ENCODE peak calls at places on chromosomes 3 and 15, in four cellular contexts. A, Z, T and R are unnamed samples.

GRCh38 chr3:57095361-57095760 is 34.9 kb downstream of the SPATA12 start:
- DNase-seq in T (no peak), A (no peak), Z (no peak), R (no peak)

GRCh38 chr15:80570553-80570952 is 124.6 kb upstream of the ABHD17C start:
- DNase-seq in T (no peak), Z (no peak), A (no peak), R (peak)

GRCh38 chr15:84737005-84737404 is 11.4 kb upstream of the ZNF592 start:
- DNase-seq in T (no peak), A (no peak), Z (no peak), R (no peak)

GRCh38 chr15:89627256-89627970 is 27.9 kb downstream of the KIF7 start:
- DNase-seq in Z (no peak), T (no peak), A (no peak), R (peak)

GRCh38 chr15:77107068-77107467 is 36.2 kb upstream of the TSPAN3 start:
- DNase-seq in A (peak), T (no peak), Z (no peak), R (no peak)

GRCh38 chr15:73926191-73927002 is at the start of gene LOXL1:
- DNase-seq in T (peak), Z (peak), A (peak), R (no peak)

GRCh38 chr3:158802399-158803023 is 657 bp downstream of the MFSD1 start:
- DNase-seq in Z (no peak), A (no peak), T (no peak), R (no peak)

GRCh38 chr15:32668942-32669341 is 27.4 kb downstream of the SCG5 start:
- DNase-seq in Z (no peak), A (no peak), T (no peak), R (no peak)

GRCh38 chr15:62404194-62404985 is 239.3 kb upstream of the C2CD4B start:
- DNase-seq in A (no peak), Z (peak), T (no peak), R (no peak)

GRCh38 chr15:66133247-66133646 is 120.3 kb downstream of the MEGF11 start:
- DNase-seq in A (no peak), Z (no peak), T (no peak), R (no peak)

GRCh38 chr3:3074551-3075257 is 35.5 kb downstream of the IL5RA start:
- DNase-seq in T (no peak), Z (no peak), A (no peak), R (no peak)

GRCh38 chr3:124318014-124318413 is 326.1 kb upstream of the ROPN1 start:
- DNase-seq in Z (no peak), T (no peak), A (no peak), R (no peak)

GRCh38 chr3:148023994-148024393 is 614.8 kb downstream of the ZIC1 start:
- DNase-seq in A (no peak), Z (peak), T (peak), R (no peak)

GRCh38 chr3:159741281-159741680 is 247.4 kb upstream of the IL12A start:
- DNase-seq in A (no peak), Z (no peak), T (no peak), R (no peak)

GRCh38 chr3:141393151-141394076 is 25.1 kb downstream of the ZBTB38 start:
- DNase-seq in A (no peak), Z (no peak), T (no peak), R (no peak)

GRCh38 chr15:94670436-94671034 is 439.2 kb downstream of the MCTP2 start:
- DNase-seq in A (no peak), Z (peak), T (peak), R (no peak)

GRCh38 chr15:78243076-78243475 is 8.7 kb upstream of the ACSBG1 start:
- DNase-seq in Z (no peak), A (no peak), T (no peak), R (no peak)

GRCh38 chr3:178295257-178295912 is 240.9 kb upstream of the KCNMB2 start:
- DNase-seq in T (no peak), A (peak), Z (peak), R (peak)

GRCh38 chr3:48789665-48790064 is 58.0 kb downstream of the PRKAR2A start:
- DNase-seq in A (no peak), T (no peak), Z (no peak), R (no peak)

GRCh38 chr3:190486201-190486865 is 27.6 kb upstream of the IL1RAP start:
- DNase-seq in Z (peak), A (no peak), T (no peak), R (no peak)

GRCh38 chr3:128195369-128195768 is 42.1 kb downstream of the EEFSEC start:
- DNase-seq in A (no peak), T (no peak), Z (no peak), R (no peak)

GRCh38 chr3:113751145-113751544 is 4.3 kb downstream of the ATP6V1A start:
- DNase-seq in T (no peak), Z (no peak), A (no peak), R (no peak)

GRCh38 chr15:43749690-43750345 is 3.6 kb downstream of the PDIA3 start:
- DNase-seq in A (no peak), Z (no peak), T (no peak), R (no peak)

GRCh38 chr15:83510001-83510400 is 62.9 kb downstream of the SH3GL3 start:
- DNase-seq in Z (no peak), A (no peak), T (no peak), R (no peak)

GRCh38 chr3:61645148-61645547 is 83.8 kb downstream of the PTPRG start:
- DNase-seq in T (no peak), Z (peak), A (no peak), R (no peak)

GRCh38 chr3:20280257-20280656 is 94.3 kb upstream of the SGO1 start:
- DNase-seq in A (no peak), Z (no peak), T (no peak), R (no peak)

GRCh38 chr15:60390931-60391501 is 6.8 kb downstream of the ANXA2 start:
- DNase-seq in Z (peak), A (peak), T (no peak), R (no peak)

GRCh38 chr3:49906004-49906860 is 2.6 kb upstream of the MST1R start:
- DNase-seq in T (no peak), A (no peak), Z (peak), R (no peak)

GRCh38 chr3:158983480-158983879 is 181.6 kb downstream of the MFSD1 start:
- DNase-seq in Z (no peak), A (no peak), T (no peak), R (no peak)

DNA sequence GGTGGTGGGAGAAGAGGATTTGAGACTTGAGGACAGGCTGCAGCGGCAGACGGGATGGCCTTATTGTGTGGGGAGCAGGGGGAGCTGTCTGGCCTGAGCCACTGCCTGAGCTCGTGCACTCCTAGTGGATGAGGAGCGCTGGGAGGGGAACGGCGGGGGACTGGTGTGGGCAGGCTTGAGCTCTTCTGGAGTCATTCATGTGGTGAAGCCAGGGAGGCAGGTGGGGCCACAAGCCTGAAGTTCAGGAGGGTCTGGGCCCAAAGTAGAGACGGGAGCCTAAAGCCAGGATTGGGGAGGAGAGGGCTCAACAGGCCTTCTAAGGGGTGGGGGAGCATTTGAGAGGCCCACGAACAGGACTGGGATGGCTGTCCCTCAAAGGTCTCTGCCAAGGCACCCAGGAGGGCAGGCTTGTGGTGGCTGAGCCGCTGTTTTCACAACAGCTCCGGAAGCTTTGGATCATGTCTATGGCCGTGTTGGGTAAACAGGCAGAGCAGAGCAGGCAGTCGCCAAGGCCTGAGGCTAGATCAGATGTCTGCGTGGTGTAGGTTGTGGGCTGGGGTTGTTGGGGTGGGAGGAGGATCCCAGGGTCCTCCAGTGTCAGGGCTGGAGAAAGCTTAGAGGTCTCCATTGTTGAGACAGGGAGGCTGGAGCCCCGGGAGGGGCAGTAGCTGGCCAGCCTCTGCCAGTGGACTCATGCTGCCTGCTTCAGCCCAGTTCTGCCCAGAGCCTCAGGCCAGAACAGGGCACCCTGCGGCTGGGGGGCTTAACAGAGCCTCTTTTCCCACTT is 8.2 kb downstream of the PRKCD start:
- DNase-seq in Z (no peak), T (no peak), A (no peak), R (no peak)
- TF ChIP-seq CTCF in Z (no peak), T (no peak), A (no peak), R (no peak)

DNA sequence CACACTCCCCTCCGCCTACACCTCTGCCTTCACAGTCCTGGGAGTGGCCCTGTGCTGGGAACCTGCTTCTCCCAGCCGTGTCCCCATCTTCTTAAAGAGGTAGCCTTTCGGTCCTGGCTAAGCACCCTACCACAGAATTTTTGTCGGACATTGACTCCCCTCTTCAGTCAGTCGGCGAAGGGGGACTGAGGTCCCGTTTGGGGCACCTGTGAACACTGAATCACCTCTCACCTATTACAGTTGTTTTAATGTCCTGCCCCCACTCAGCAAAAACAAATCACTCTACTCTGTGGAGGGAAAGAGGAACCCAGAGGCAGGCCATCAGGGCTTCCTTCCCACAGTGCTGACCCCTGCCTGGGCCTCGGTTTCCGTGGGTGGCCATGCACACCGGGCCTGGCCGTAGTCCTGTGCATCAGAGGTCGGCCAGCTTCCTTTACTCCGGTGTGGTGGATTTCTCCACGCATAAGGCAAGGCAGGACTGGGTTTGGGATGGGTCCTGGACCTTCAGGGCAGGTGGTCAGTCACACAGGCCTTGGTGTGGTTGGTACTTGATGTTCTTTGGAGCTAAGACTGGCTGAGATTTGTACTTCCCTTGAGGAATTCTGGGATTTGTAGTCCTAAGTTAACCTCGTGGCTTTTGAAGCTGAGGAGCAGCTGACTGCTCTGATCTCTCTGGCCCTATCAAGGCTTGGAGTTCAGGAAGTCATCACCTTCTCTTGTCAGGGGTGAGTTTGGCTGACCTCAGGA is 743 bp upstream of the FAM131A start:
- DNase-seq in T (no peak), A (peak), Z (peak), R (no peak)
- H3K4me3 ChIP-seq in T (peak), A (peak), Z (peak), R (peak)

DNA sequence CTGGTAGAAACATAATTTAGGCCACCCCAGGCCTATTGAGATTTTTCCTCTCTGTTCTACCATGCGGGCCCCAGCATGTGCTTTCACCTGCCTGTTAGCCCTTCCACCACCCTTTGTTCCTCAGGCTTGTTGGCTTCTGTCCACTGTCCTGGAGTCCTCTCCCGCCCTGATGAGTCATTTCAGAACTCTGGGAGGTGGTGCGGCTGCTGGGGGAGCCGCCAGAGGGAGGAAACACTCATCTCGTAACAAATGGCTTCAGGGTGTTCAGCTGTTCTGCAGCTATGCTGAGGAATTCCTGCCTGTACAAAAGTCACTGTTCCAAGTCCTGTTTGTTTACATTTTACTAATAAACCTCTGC is 36.3 kb downstream of the LRTM1 start:
- DNase-seq in T (peak), A (peak), Z (peak), R (peak)
- TF ChIP-seq CTCF in T (peak), A (peak), Z (peak), R (no peak)

DNA sequence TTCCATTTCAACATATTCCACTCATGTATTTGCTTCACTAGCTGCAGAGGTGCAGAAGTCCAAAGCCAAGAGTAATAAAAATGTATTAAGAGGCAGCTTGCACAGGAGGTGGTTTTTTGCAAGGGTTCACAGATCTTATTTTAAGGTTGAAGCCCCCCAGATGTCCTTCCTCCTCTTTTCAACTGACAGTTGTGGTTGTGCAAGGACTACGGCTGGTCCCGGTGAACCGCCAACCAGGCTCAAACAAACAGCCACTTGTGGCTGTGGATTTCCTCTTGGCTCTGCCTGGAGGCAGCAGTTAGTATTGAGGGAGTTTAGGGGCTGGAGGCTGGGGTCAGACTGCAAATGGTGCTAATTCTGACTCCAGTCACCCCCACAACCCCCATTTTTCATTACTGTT is 240.7 kb upstream of the TBC1D5 start:
- DNase-seq in T (no peak), A (no peak), Z (no peak), R (no peak)
- H3K4me3 ChIP-seq in T (no peak), A (no peak), Z (no peak), R (no peak)

DNA sequence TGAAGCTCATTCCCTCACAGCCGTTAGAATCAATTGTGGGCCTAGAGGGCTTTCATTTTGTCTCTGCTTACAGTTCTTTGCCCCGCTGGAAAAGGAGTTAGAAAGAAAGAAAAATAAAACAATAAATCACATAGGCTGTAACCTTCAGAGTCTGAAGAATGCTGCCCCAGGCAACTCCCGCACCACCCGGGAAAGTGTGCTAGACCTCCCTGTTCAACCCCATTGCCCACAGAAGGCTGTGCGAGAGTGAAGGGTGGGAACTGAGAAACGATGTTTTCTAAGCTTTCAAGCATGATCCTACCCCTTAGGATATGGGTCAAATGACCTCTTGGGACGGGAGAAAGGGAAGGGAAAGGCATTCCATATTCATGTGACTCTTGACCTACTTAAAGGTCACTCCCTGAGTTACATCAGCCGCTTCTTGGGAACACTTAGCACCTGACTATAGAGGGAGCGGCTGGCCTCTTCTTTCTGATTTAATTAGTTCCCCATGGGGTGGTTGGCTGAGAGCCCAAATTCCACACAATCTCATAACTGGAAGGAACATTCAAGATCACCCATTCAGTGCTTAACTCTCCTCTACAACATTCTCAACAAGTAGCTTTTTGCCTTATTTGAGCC is 114.8 kb upstream of the SLC24A5 start:
- DNase-seq in A (peak), T (no peak), Z (peak), R (peak)
- TF ChIP-seq CTCF in A (no peak), T (no peak), Z (no peak), R (no peak)

GRCh38 chr3:14703791-14704190 is 28.9 kb downstream of the C3orf20 start:
- DNase-seq in Z (no peak), T (no peak), A (no peak), R (no peak)

GRCh38 chr3:14699643-14700042 is 24.7 kb downstream of the C3orf20 start:
- DNase-seq in Z (no peak), A (no peak), T (no peak), R (peak)

GRCh38 chr3:14701676-14702075 is 26.7 kb downstream of the C3orf20 start:
- DNase-seq in T (no peak), Z (no peak), A (no peak), R (no peak)

GRCh38 chr3:14700891-14701290 is 25.9 kb downstream of the C3orf20 start:
- DNase-seq in Z (no peak), T (no peak), A (no peak), R (no peak)

GRCh38 chr3:14703128-14703750 is 28.3 kb downstream of the C3orf20 start:
- DNase-seq in A (no peak), T (no peak), Z (no peak), R (no peak)
- H3K4me3 ChIP-seq in A (no peak), T (no peak), Z (no peak), R (no peak)

GRCh38 chr3:12194669-12195161 is 36.0 kb upstream of the TIMP4 start:
- DNase-seq in Z (peak), T (no peak), A (no peak), R (peak)
- TF ChIP-seq CTCF in Z (peak), T (no peak), A (no peak), R (no peak)